ENCODE peak calls at places on chromosomes 5 and 9, in nine cellular contexts. S is Peyer's patch; M is ELR; N is myocyte; O is MCF 10A; D is stimulated activated naive CD8-positive, alpha-beta T cell treated with anti-CD3 and anti-CD28 coated beads, Interleukin-15, Interleukin-2, amounts not matched to agents 100 U/mL and 50 U/mL, for 24 hours; H is HFFc6; F is dorsolateral prefrontal cortex; I is stimulated activated CD8-positive, alpha-beta memory T cell treated with anti-CD3 and anti-CD28 coated beads, Interleukin-15, amount 100 ng/mL, for 24 hours. X is an unnamed sample.

GRCh38 chr5:35294976-35295375 is 64.7 kb upstream of the PRLR start:
- DNase-seq in F (no peak), M (peak; percentile 4), H (no peak), O (no peak), S (no peak), N (no peak), I (no peak), D (no peak), X (no peak)

GRCh38 chr9:79116064-79116463 is 455.7 kb upstream of the TLE4 start:
- DNase-seq in D (no peak), F (no peak), S (no peak), I (no peak), H (no peak), M (no peak), O (no peak), N (no peak), X (no peak)

GRCh38 chr9:124139001-124139400 is 118.7 kb upstream of the NEK6 start:
- DNase-seq in F (no peak), D (no peak), N (peak; percentile 38), H (peak; percentile 31), O (peak; percentile 11), S (peak; percentile 43), I (no peak), M (peak; percentile 37), X (no peak)

GRCh38 chr9:124285903-124286291 is 28.1 kb downstream of the NEK6 start:
- DNase-seq in I (peak; percentile 14), N (peak; percentile 98), M (peak; percentile 96), F (no peak), S (peak; percentile 92), D (peak; percentile 62), H (peak; percentile 94), O (no peak), X (no peak)

GRCh38 chr9:137217276-137218211 is 4.5 kb downstream of the RNF208 start:
- DNase-seq in S (peak; percentile 92), D (no peak), M (no peak), F (no peak), N (no peak), I (no peak), H (no peak), O (peak; percentile 74), X (peak; percentile 89)

GRCh38 chr5:15021286-15022046 is 149.9 kb upstream of the ANKH start:
- DNase-seq in N (peak; percentile 80), S (no peak), F (no peak), O (no peak), D (no peak), I (no peak), H (peak; percentile 87), M (peak; percentile 58), X (no peak)

GRCh38 chr5:177511181-177511580 is 1.6 kb upstream of the DOK3 start:
- DNase-seq in D (no peak), M (no peak), O (no peak), F (no peak), N (no peak), S (no peak), I (no peak), H (no peak), X (no peak)

GRCh38 chr5:38023799-38024198 is 184.0 kb upstream of the GDNF start:
- DNase-seq in S (no peak), O (no peak), M (peak; percentile 20), F (no peak), N (no peak), D (no peak), H (no peak), I (no peak), X (no peak)

GRCh38 chr5:120062515-120062917 is 401.6 kb upstream of the PRR16 start:
- DNase-seq in F (no peak), M (peak; percentile 18), I (no peak), D (no peak), O (no peak), S (no peak), N (no peak), H (peak; percentile 61), X (peak; percentile 4)

GRCh38 chr9:109974143-109974917 is 194.3 kb downstream of the PALM2AKAP2 start:
- DNase-seq in S (peak; percentile 81), O (no peak), I (no peak), M (no peak), D (peak; percentile 31), H (no peak), F (no peak), N (no peak), X (no peak)

GRCh38 chr5:133669472-133669871 is 57.1 kb upstream of the FSTL4 start:
- DNase-seq in H (no peak), I (no peak), D (no peak), O (no peak), N (no peak), F (no peak), M (no peak), S (no peak), X (no peak)

GRCh38 chr5:85225388-85225787 is 840.7 kb upstream of the EDIL3 start:
- DNase-seq in S (no peak), I (no peak), N (no peak), O (no peak), D (no peak), M (no peak), F (no peak), H (no peak), X (no peak)

GRCh38 chr5:172187118-172188032 is 649 bp downstream of the STK10 start:
- DNase-seq in M (peak; percentile 93), S (peak; percentile 89), I (no peak), D (peak; percentile 79), F (no peak), H (peak; percentile 81), O (peak; percentile 91), N (peak; percentile 66), X (peak; percentile 68)

GRCh38 chr5:139911425-139912120 is 116.0 kb downstream of the PSD2 start:
- DNase-seq in H (no peak), M (no peak), I (no peak), N (no peak), S (peak; percentile 18), D (no peak), O (peak; percentile 36), F (no peak), X (no peak)

GRCh38 chr5:56763711-56764466 is 51.5 kb upstream of the MAP3K1 start:
- DNase-seq in O (peak; percentile 31), N (peak; percentile 75), H (peak; percentile 13), D (no peak), F (no peak), S (peak; percentile 86), M (peak; percentile 25), I (no peak), X (no peak)

GRCh38 chr9:78097541-78097940 is 65.9 kb upstream of the GNAQ start:
- DNase-seq in O (no peak), M (no peak), I (no peak), D (no peak), N (no peak), F (no peak), S (no peak), H (no peak), X (no peak)

GRCh38 chr5:127280494-127281220 is 9.9 kb upstream of the MEGF10 start:
- DNase-seq in D (no peak), S (no peak), O (no peak), M (no peak), I (no peak), F (no peak), H (no peak), N (no peak), X (peak; percentile 34)

GRCh38 chr9:4894076-4894475 is 91.0 kb upstream of the JAK2 start:
- DNase-seq in F (no peak), I (no peak), S (no peak), M (peak; percentile 72), H (peak; percentile 18), O (peak; percentile 50), D (no peak), N (no peak), X (no peak)

GRCh38 chr5:52702877-52703276 is 84.8 kb upstream of the ITGA1 start:
- DNase-seq in H (no peak), D (no peak), O (no peak), N (no peak), S (no peak), F (no peak), I (no peak), M (no peak), X (no peak)

GRCh38 chr5:73365301-73365853 is 83.2 kb downstream of the FOXD1 start:
- DNase-seq in F (no peak), I (no peak), S (no peak), O (peak; percentile 69), M (peak; percentile 91), N (peak; percentile 42), D (no peak), H (peak; percentile 89), X (no peak)

GRCh38 chr5:149990518-149991376 is 9.7 kb downstream of the TIGD6 start:
- DNase-seq in N (peak; percentile 83), O (peak; percentile 91), S (peak; percentile 92), D (peak; percentile 70), H (peak; percentile 61), F (peak; percentile 72), I (peak; percentile 29), M (peak; percentile 81), X (peak; percentile 83)

GRCh38 chr5:138833726-138834480 is 41.2 kb downstream of the LRRTM2 start:
- DNase-seq in I (no peak), N (no peak), H (no peak), O (no peak), D (no peak), M (no peak), S (no peak), F (no peak), X (peak; percentile 46)

GRCh38 chr5:161086456-161086855 is 234.4 kb upstream of the ATP10B start:
- DNase-seq in F (no peak), S (no peak), H (peak; percentile 6), M (peak; percentile 26), D (no peak), N (no peak), I (no peak), O (peak; percentile 42), X (no peak)

GRCh38 chr5:60810036-60810435 is 34.0 kb downstream of the ELOVL7 start:
- DNase-seq in M (no peak), D (no peak), O (no peak), H (no peak), N (no peak), F (no peak), I (no peak), S (no peak), X (no peak)

GRCh38 chr5:37847978-37848425 is 8.2 kb upstream of the GDNF start:
- DNase-seq in N (peak; percentile 62), H (peak; percentile 63), S (no peak), O (peak; percentile 93), F (no peak), D (no peak), I (no peak), M (no peak), X (no peak)

GRCh38 chr9:74330487-74331214 is 166.5 kb upstream of the RORB start:
- DNase-seq in S (no peak), M (no peak), I (no peak), N (no peak), F (no peak), H (no peak), D (no peak), O (no peak), X (no peak)

GRCh38 chr9:103168254-103168653 is 173.1 kb downstream of the CYLC2 start:
- DNase-seq in S (no peak), N (no peak), F (no peak), M (no peak), D (no peak), H (no peak), O (no peak), I (no peak), X (no peak)

GRCh38 chr5:59798862-59799667 is 94.5 kb downstream of the PDE4D start:
- DNase-seq in I (no peak), S (peak; percentile 57), H (peak; percentile 18), N (no peak), M (peak; percentile 65), F (no peak), O (peak; percentile 37), D (no peak), X (no peak)

GRCh38 chr5:172450861-172451695 is 3.2 kb downstream of the SH3PXD2B start:
- DNase-seq in I (no peak), F (no peak), M (peak; percentile 58), H (peak; percentile 30), S (peak; percentile 63), O (peak; percentile 76), N (peak; percentile 39), D (peak; percentile 65), X (peak; percentile 83)

GRCh38 chr5:141835928-141836667 is 42.1 kb downstream of the PCDH1 start:
- DNase-seq in I (no peak), F (no peak), S (no peak), O (no peak), H (no peak), M (no peak), N (no peak), D (no peak), X (peak; percentile 68)

GRCh38 chr5:142924135-142924883 is 154.1 kb downstream of the ARHGAP26 start:
- DNase-seq in F (no peak), I (no peak), S (no peak), M (peak; percentile 56), D (no peak), H (no peak), N (peak; percentile 27), O (peak; percentile 57), X (no peak)

X was measured in GM23338.